ENCODE peak calls at places on chromosomes 12 and 14, in eight cellular contexts. U, L, C, F, H, A, Z and G are unnamed samples.

GRCh38 chr14:80996049-80996901 is 40.9 kb downstream of the TSHR start:
- DNase-seq in U (peak), L (no peak), C (peak), F (no peak), H (no peak), A (peak), Z (peak), G (peak)

GRCh38 chr12:111803038-111803626 is 36.4 kb downstream of the ALDH2 start:
- DNase-seq in U (no peak), L (no peak), C (no peak), F (no peak), H (no peak), A (no peak), Z (no peak), G (no peak)

GRCh38 chr14:99129211-99129696 is 142.7 kb downstream of the BCL11B start:
- DNase-seq in U (no peak), L (peak), C (no peak), F (no peak), H (no peak), A (no peak), Z (no peak), G (no peak)

GRCh38 chr12:79991586-79991985 is 56.7 kb upstream of the PPP1R12A start:
- DNase-seq in U (no peak), L (no peak), C (no peak), F (no peak), H (no peak), A (no peak), Z (no peak), G (no peak)

GRCh38 chr14:105865266-105865903 is 339.0 kb downstream of the TMEM121 start:
- DNase-seq in U (no peak), L (peak), C (no peak), F (peak), H (no peak), A (no peak), Z (no peak), G (no peak)

GRCh38 chr12:14514154-14514842 is 53.4 kb downstream of the PLBD1 start:
- DNase-seq in U (peak), L (no peak), C (no peak), F (no peak), H (no peak), A (peak), Z (peak), G (peak)

GRCh38 chr12:20319374-20319773 is 49.0 kb upstream of the PDE3A start:
- DNase-seq in U (no peak), L (no peak), C (no peak), F (no peak), H (no peak), A (no peak), Z (no peak), G (no peak)

GRCh38 chr14:79861111-79861510 is 350.2 kb downstream of the DIO2 start:
- DNase-seq in U (no peak), L (no peak), C (no peak), F (no peak), H (no peak), A (peak), Z (no peak), G (no peak)

GRCh38 chr12:121295746-121296617 is 527 bp downstream of the CAMKK2 start:
- DNase-seq in U (peak), L (no peak), C (no peak), F (peak), H (no peak), A (peak), Z (no peak), G (no peak)

GRCh38 chr12:1811948-1812291 is 8.4 kb upstream of the LRTM2 start:
- DNase-seq in U (no peak), L (no peak), C (no peak), F (no peak), H (no peak), A (no peak), Z (no peak), G (no peak)

GRCh38 chr12:89273525-89273924 is 78.8 kb downstream of the DUSP6 start:
- DNase-seq in U (no peak), L (no peak), C (no peak), F (no peak), H (no peak), A (no peak), Z (no peak), G (no peak)

GRCh38 chr12:130713581-130713991 is 2.5 kb downstream of the RIMBP2 start:
- DNase-seq in U (peak), L (no peak), C (no peak), F (no peak), H (no peak), A (no peak), Z (no peak), G (no peak)

GRCh38 chr12:67991158-67991557 is 1.9 kb downstream of the IFNG-AS1 start:
- DNase-seq in U (no peak), L (no peak), C (no peak), F (peak), H (no peak), A (no peak), Z (no peak), G (no peak)

GRCh38 chr12:11543513-11544168 is 105.8 kb upstream of the ETV6 start:
- DNase-seq in U (no peak), L (no peak), C (no peak), F (no peak), H (no peak), A (no peak), Z (no peak), G (no peak)

GRCh38 chr14:61456720-61457119 is 135.3 kb downstream of the PRKCH start:
- DNase-seq in U (peak), L (peak), C (no peak), F (peak), H (peak), A (peak), Z (peak), G (no peak)

GRCh38 chr14:90300649-90301048 is 31.1 kb downstream of the NRDE2 start:
- DNase-seq in U (peak), L (no peak), C (no peak), F (no peak), H (no peak), A (peak), Z (no peak), G (no peak)

GRCh38 chr14:22535126-22535525 is 53.9 kb downstream of the DAD1 start:
- DNase-seq in U (no peak), L (no peak), C (no peak), F (no peak), H (no peak), A (no peak), Z (no peak), G (no peak)

GRCh38 chr14:68549966-68550705 is 242.7 kb downstream of the ZFP36L1 start:
- DNase-seq in U (no peak), L (no peak), C (no peak), F (no peak), H (no peak), A (peak), Z (no peak), G (no peak)

GRCh38 chr12:101838628-101839323 is 8.0 kb upstream of the GNPTAB start:
- DNase-seq in U (no peak), L (no peak), C (no peak), F (no peak), H (no peak), A (no peak), Z (no peak), G (no peak)

GRCh38 chr14:56023681-56024080 is 94.5 kb upstream of the PELI2 start:
- DNase-seq in U (no peak), L (no peak), C (no peak), F (no peak), H (no peak), A (no peak), Z (no peak), G (no peak)

GRCh38 chr12:108514973-108515814 is at the start of gene FICD:
- DNase-seq in U (peak), L (peak), C (peak), F (peak), H (peak), A (peak), Z (peak), G (peak)

GRCh38 chr14:72679591-72680151 is 214.2 kb downstream of the DPF3 start:
- DNase-seq in U (no peak), L (no peak), C (no peak), F (no peak), H (no peak), A (peak), Z (no peak), G (no peak)

GRCh38 chr12:89091293-89091841 is 260.9 kb downstream of the DUSP6 start:
- DNase-seq in U (no peak), L (no peak), C (no peak), F (no peak), H (no peak), A (no peak), Z (no peak), G (no peak)

GRCh38 chr12:130764073-130764472 is 48.0 kb upstream of the RIMBP2 start:
- DNase-seq in U (peak), L (no peak), C (no peak), F (no peak), H (no peak), A (peak), Z (peak), G (no peak)

GRCh38 chr12:122159879-122160278 is 14.1 kb downstream of the IL31 start:
- DNase-seq in U (no peak), L (no peak), C (no peak), F (no peak), H (no peak), A (no peak), Z (no peak), G (no peak)

GRCh38 chr12:98422809-98423208 is 92.6 kb upstream of the TMPO start:
- DNase-seq in U (peak), L (no peak), C (no peak), F (no peak), H (no peak), A (no peak), Z (no peak), G (no peak)

GRCh38 chr12:60257063-60257462 is 661.2 kb downstream of the SLC16A7 start:
- DNase-seq in U (peak), L (no peak), C (peak), F (no peak), H (no peak), A (peak), Z (peak), G (peak)

GRCh38 chr12:53969588-53970259 is 3.2 kb upstream of the HOXC11 start:
- DNase-seq in U (no peak), L (peak), C (no peak), F (no peak), H (no peak), A (no peak), Z (no peak), G (no peak)

GRCh38 chr12:122825773-122826724 is 9.2 kb upstream of the HIP1R start:
- DNase-seq in U (peak), L (peak), C (no peak), F (no peak), H (peak), A (no peak), Z (no peak), G (no peak)

GRCh38 chr12:75954076-75954475 is 77.5 kb downstream of the PHLDA1 start:
- DNase-seq in U (peak), L (no peak), C (peak), F (no peak), H (no peak), A (peak), Z (peak), G (peak)

GRCh38 chr14:42378880-42379279 is 772.2 kb downstream of the LRFN5 start:
- DNase-seq in U (no peak), L (no peak), C (no peak), F (no peak), H (no peak), A (no peak), Z (no peak), G (no peak)
- H3K4me3 ChIP-seq in U (no peak), L (no peak), C (no peak), F (no peak), H (no peak), A (no peak), Z (no peak), G (no peak)

GRCh38 chr14:100193417-100194357 is 34.2 kb upstream of the DEGS2 start:
- DNase-seq in U (no peak), L (no peak), C (no peak), F (no peak), H (no peak), A (no peak), Z (no peak), G (no peak)
- H3K4me3 ChIP-seq in U (peak), L (peak), C (peak), F (peak), H (peak), A (peak), Z (peak), G (peak)

DNA sequence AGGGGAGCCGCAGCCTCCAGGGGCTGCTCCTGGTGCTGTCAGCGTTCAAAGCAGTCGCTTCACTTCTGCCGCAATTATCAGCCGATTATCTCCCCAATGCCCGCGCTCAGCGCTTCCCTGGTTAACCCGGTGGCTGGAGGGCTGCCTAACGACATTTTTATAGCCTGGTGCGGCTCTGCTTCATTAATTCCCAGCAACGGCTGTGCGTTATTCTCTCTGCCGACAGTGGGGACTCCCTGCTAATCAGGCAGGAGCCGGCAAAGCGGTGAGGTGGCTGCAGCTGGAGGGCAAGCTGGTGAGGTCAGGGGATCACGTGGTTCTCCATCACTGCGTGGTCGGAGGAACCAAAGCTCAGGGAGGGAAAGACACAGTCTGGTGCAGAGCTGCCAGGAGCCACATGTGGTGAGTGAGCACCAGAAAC is 62.9 kb downstream of the GLRX5 start:
- DNase-seq in U (peak), L (no peak), C (no peak), F (no peak), H (no peak), A (peak), Z (no peak), G (no peak)
- H3K4me3 ChIP-seq in U (peak), L (no peak), C (no peak), F (no peak), H (no peak), A (no peak), Z (no peak), G (peak)

GRCh38 chr14:75418779-75419768 is 8.7 kb upstream of the JDP2 start:
- DNase-seq in U (no peak), L (no peak), C (no peak), F (no peak), H (no peak), A (no peak), Z (peak), G (no peak)
- H3K4me3 ChIP-seq in U (no peak), L (no peak), C (no peak), F (no peak), H (no peak), A (no peak), Z (no peak), G (no peak)

GRCh38 chr12:51591020-51591901 is at the start of gene SCN8A:
- DNase-seq in U (peak), L (no peak), C (no peak), F (peak), H (no peak), A (peak), Z (peak), G (no peak)

GRCh38 chr12:51590347-51591019 is 550 bp upstream of the SCN8A start:
- DNase-seq in U (peak), L (no peak), C (peak), F (peak), H (no peak), A (peak), Z (peak), G (no peak)

GRCh38 chr12:51589557-51590176 is 1.4 kb upstream of the SCN8A start:
- DNase-seq in U (no peak), L (no peak), C (no peak), F (no peak), H (no peak), A (no peak), Z (no peak), G (no peak)

GRCh38 chr12:51593539-51593938 is 2.5 kb downstream of the SCN8A start:
- DNase-seq in U (peak), L (no peak), C (peak), F (no peak), H (no peak), A (peak), Z (no peak), G (peak)

GRCh38 chr12:51592034-51592705 is 1.1 kb downstream of the SCN8A start:
- DNase-seq in U (peak), L (no peak), C (peak), F (no peak), H (no peak), A (peak), Z (no peak), G (no peak)
- H3K4me3 ChIP-seq in U (peak), L (no peak), C (peak), F (no peak), H (no peak), A (no peak), Z (peak), G (no peak)

GRCh38 chr12:52819021-52819420 is 5.1 kb upstream of the KRT4 start:
- DNase-seq in U (no peak), L (no peak), C (no peak), F (no peak), H (no peak), A (no peak), Z (no peak), G (no peak)

GRCh38 chr12:52817003-52817698 is 3.2 kb upstream of the KRT4 start:
- DNase-seq in U (no peak), L (no peak), C (no peak), F (no peak), H (no peak), A (no peak), Z (no peak), G (no peak)

GRCh38 chr12:52819731-52820510 is 6.0 kb upstream of the KRT4 start:
- DNase-seq in U (no peak), L (no peak), C (no peak), F (no peak), H (no peak), A (no peak), Z (no peak), G (no peak)

GRCh38 chr12:52817699-52818238 is 3.9 kb upstream of the KRT4 start:
- DNase-seq in U (no peak), L (no peak), C (no peak), F (no peak), H (no peak), A (no peak), Z (no peak), G (no peak)

DNA sequence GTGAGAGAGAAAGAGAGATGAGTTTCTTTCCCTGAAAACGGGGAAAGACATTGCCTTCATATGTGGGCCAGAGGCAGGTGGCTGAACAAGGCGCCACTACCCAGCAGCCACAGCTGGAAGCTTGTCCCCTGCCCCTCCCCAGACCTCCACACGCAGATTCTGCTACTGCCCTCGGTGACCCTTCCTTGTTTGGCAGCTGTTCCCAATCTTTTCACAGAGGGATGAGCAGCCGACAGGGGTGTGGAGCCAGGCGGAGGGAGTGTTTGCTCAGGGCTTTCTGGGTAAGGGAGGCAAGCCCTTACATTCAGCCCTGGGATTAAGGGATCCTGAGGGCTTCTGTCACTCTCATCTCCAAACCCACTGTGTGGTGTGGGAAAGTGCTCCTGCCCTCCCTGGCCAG is 4.5 kb upstream of the KRT4 start:
- DNase-seq in U (no peak), L (no peak), C (no peak), F (no peak), H (no peak), A (no peak), Z (no peak), G (no peak)
- H3K4me3 ChIP-seq in U (no peak), L (no peak), C (no peak), F (no peak), H (no peak), A (no peak), Z (no peak), G (no peak)

GRCh38 chr14:65910108-65910507 is 497.6 kb downstream of the FUT8 start:
- DNase-seq in U (peak), L (no peak), C (no peak), F (no peak), H (no peak), A (peak), Z (no peak), G (peak)
- H3K4me3 ChIP-seq in U (no peak), L (no peak), C (no peak), F (no peak), H (no peak), A (no peak), Z (no peak), G (no peak)

GRCh38 chr12:113058553-113058952 is 2.0 kb downstream of the DTX1 start:
- DNase-seq in U (no peak), L (no peak), C (no peak), F (no peak), H (no peak), A (no peak), Z (no peak), G (no peak)
- H3K4me3 ChIP-seq in U (no peak), L (no peak), C (no peak), F (no peak), H (no peak), A (no peak), Z (no peak), G (no peak)

DNA sequence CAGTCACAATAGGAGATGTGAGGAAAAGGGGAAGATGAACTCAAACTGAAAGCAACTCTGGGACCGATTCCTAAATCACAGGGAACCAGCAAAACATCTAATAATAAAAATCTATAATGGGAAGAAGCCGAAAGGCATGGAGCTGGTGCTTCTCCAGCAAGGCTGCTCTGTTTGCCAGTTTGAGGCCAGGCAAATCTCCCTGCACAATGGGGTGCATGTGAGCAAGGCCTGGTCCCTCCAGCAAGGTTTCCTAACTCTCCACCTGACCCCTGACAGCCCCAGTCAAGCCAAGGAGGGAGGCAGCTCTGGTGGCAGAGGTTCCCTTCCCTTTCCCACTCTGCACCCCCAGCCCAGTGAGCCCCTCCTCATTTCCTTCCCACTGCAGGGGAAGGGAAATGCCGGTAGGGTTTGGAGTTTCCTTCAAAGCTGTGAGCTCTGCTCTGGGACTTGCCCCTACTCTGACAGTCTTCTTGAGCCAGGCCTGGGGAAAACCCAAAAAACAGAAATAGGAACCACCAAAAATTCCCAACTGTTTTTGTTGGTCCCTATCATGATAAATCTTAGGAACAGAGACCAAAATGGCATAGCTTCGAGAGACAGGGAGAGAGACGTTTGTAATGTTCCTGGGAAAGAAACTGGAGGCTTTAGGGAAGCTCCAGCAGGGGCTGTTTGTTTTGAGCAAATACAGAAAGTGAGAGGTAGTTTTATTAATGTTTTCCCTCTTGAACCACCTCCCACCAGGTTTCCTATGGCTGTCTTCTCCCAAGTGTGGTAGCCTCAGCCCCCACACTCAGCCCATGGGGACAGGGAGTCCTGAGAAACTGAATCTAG is 34.6 kb downstream of the FMNL3 start:
- DNase-seq in U (no peak), L (no peak), C (no peak), F (no peak), H (no peak), A (no peak), Z (no peak), G (no peak)
- H3K4me3 ChIP-seq in U (no peak), L (no peak), C (no peak), F (no peak), H (no peak), A (no peak), Z (no peak), G (no peak)

GRCh38 chr14:77985235-77985634 is 184.9 kb upstream of the NRXN3 start:
- DNase-seq in U (peak), L (no peak), C (no peak), F (no peak), H (no peak), A (peak), Z (no peak), G (no peak)

GRCh38 chr14:77979666-77980351 is 179.9 kb downstream of the ADCK1 start:
- DNase-seq in U (no peak), L (no peak), C (no peak), F (no peak), H (no peak), A (no peak), Z (no peak), G (no peak)

GRCh38 chr14:77979171-77979570 is 179.3 kb downstream of the ADCK1 start:
- DNase-seq in U (no peak), L (no peak), C (no peak), F (no peak), H (no peak), A (no peak), Z (no peak), G (no peak)

GRCh38 chr14:77980475-77981321 is 180.8 kb downstream of the ADCK1 start:
- DNase-seq in U (no peak), L (no peak), C (no peak), F (no peak), H (peak), A (no peak), Z (no peak), G (no peak)
- H3K4me3 ChIP-seq in U (no peak), L (no peak), C (no peak), F (no peak), H (peak), A (no peak), Z (no peak), G (peak)